ENCODE peak calls at places on chromosomes 3 and 15, in five cellular contexts. C, G, S, F and R are unnamed samples.

GRCh38 chr3:61589856-61590255 is 28.5 kb downstream of the PTPRG start:
- DNase-seq in C (no peak), G (no peak), S (no peak), F (no peak), R (no peak)

GRCh38 chr3:30646961-30647752 is 40.8 kb downstream of the TGFBR2 start:
- DNase-seq in C (no peak), G (no peak), S (no peak), F (no peak), R (no peak)

GRCh38 chr3:43953814-43954241 is 263.1 kb downstream of the ABHD5 start:
- DNase-seq in C (no peak), G (no peak), S (no peak), F (no peak), R (no peak)

GRCh38 chr3:188435266-188435665 is 281.3 kb downstream of the LPP start:
- DNase-seq in C (no peak), G (no peak), S (no peak), F (no peak), R (no peak)

GRCh38 chr15:90465140-90465929 is 64.4 kb upstream of the CRTC3 start:
- DNase-seq in C (no peak), G (no peak), S (no peak), F (no peak), R (no peak)

GRCh38 chr3:168782193-168782592 is 686.5 kb upstream of the GOLIM4 start:
- DNase-seq in C (no peak), G (no peak), S (no peak), F (no peak), R (no peak)

GRCh38 chr3:101803152-101803782 is 24.3 kb downstream of the NXPE3 start:
- DNase-seq in C (no peak), G (peak; percentile 60), S (peak; percentile 46), F (peak; percentile 49), R (peak; percentile 51)

GRCh38 chr3:184786271-184787010 is 25.5 kb upstream of the VPS8 start:
- DNase-seq in C (no peak), G (peak; percentile 64), S (peak; percentile 60), F (no peak), R (no peak)

GRCh38 chr15:75456710-75457109 is 5.2 kb upstream of the SIN3A start:
- DNase-seq in C (no peak), G (no peak), S (no peak), F (no peak), R (no peak)

GRCh38 chr15:89664441-89664840 is 9.2 kb upstream of the KIF7 start:
- DNase-seq in C (no peak), G (no peak), S (no peak), F (no peak), R (no peak)

GRCh38 chr3:50392101-50392715 is 32.9 kb upstream of the TMEM115 start:
- DNase-seq in C (no peak), G (peak; percentile 52), S (no peak), F (no peak), R (no peak)

GRCh38 chr15:44319385-44319784 is 30.9 kb downstream of the GOLM2 start:
- DNase-seq in C (no peak), G (no peak), S (no peak), F (no peak), R (no peak)

GRCh38 chr15:49101536-49101935 is 53.9 kb downstream of the COPS2 start:
- DNase-seq in C (no peak), G (no peak), S (no peak), F (no peak), R (no peak)

GRCh38 chr15:28075482-28076029 is 23.6 kb downstream of the OCA2 start:
- DNase-seq in C (no peak), G (no peak), S (no peak), F (no peak), R (no peak)

GRCh38 chr15:40941078-40941527 is 12.0 kb downstream of the DLL4 start:
- DNase-seq in C (no peak), G (no peak), S (no peak), F (no peak), R (no peak)

GRCh38 chr3:150960708-150961684 is 11.5 kb downstream of the CLRN1 start:
- DNase-seq in C (no peak), G (no peak), S (no peak), F (no peak), R (no peak)

GRCh38 chr3:100634493-100635272 is 25.3 kb downstream of the ADGRG7 start:
- DNase-seq in C (peak; percentile 23), G (no peak), S (peak; percentile 22), F (peak; percentile 41), R (no peak)
- TF ChIP-seq CTCF in C (no peak), G (no peak), S (no peak), F (no peak), R (no peak)

DNA sequence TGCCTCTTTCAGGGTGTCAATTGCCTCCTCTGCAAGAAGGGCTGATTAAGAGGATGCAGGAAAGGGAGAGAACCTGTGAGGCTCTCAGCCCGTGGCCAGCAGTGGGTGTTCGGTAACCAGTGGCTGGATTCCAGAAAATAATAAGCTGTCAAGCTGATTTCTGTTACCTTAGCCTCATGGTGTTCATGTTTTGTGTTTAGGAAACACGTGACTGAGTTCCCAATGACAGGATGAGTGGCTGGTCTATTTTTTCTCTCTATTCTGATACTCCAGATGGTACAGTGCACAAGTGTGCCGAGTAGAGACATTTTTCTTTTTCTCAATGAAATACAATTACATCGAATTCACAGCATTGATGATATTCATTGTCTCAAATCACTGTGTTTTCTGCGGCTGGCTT is 43.6 kb downstream of the EDEM1 start:
- DNase-seq in C (no peak), G (no peak), S (no peak), F (no peak), R (no peak)
- H3K4me1 ChIP-seq in C (no peaks in the 10 kb centered on the region), G (no peaks in the 10 kb centered on the region), S (no peaks in the 10 kb centered on the region), F (no peaks in the 10 kb centered on the region), R (no peaks in the 10 kb centered on the region)

GRCh38 chr3:52520141-52520667 is 13.5 kb downstream of the NT5DC2 start:
- DNase-seq in C (no peak), G (no peak), S (no peak), F (no peak), R (no peak)

GRCh38 chr3:52522651-52523251 is 10.9 kb downstream of the NT5DC2 start:
- DNase-seq in C (peak; percentile 51), G (no peak), S (no peak), F (no peak), R (no peak)

GRCh38 chr3:52521881-52522650 is 11.6 kb downstream of the NT5DC2 start:
- DNase-seq in C (peak; percentile 65), G (no peak), S (no peak), F (no peak), R (no peak)

GRCh38 chr3:52520716-52521487 is 12.8 kb downstream of the NT5DC2 start:
- DNase-seq in C (peak; percentile 67), G (no peak), S (no peak), F (no peak), R (no peak)

DNA sequence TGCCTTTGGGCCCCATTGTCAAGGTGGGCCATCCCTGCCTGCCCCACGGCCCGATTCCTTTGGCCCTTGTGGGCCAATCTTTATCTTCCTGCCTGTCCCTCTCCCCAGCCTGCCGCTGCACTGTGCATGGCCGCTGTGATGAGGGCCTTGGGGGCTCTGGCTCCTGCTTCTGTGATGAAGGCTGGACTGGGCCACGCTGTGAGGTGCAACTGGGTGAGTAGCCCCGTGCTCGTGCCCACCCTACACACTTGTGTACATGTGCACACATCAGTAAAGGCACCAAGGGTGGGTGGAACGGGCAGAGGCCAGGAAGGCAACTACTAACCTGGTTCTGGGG is 12.2 kb downstream of the NT5DC2 start:
- DNase-seq in C (no peak), G (no peak), S (no peak), F (no peak), R (no peak)
- H3K27ac ChIP-seq in C (no peak overlapping the region), G (no peak overlapping the region), S (no peak overlapping the region), F (no peak overlapping the region), R (no peak overlapping the region)

GRCh38 chr3:57647292-57647940 is 45.5 kb downstream of the DENND6A start:
- DNase-seq in C (peak; percentile 11), G (no peak), S (no peak), F (no peak), R (no peak)

GRCh38 chr3:57652203-57652602 is 40.7 kb downstream of the DENND6A start:
- DNase-seq in C (no peak), G (no peak), S (no peak), F (no peak), R (no peak)

DNA sequence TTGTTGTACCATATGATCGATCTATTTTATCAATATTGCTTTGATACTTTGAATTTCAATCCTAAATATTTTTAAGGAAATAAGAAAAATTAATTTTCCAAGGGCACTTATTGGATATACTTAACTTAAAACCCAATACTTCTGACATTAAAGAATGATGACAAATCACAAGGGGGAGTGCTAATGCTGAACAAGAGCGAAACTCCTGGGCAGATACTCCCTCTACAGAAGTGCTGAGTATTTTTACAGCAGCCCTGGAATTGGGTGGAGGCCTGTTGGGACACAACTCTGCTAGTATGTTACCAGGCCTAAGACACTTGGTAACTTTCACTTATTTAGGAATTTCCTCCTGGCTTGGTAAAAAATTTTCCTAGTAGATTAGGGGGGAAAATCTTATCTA is 46.2 kb downstream of the DENND6A start:
- DNase-seq in C (peak; percentile 11), G (no peak), S (peak; percentile 23), F (no peak), R (no peak)
- TF ChIP-seq CTCF in C (no peak), G (no peak), S (peak; percentile 25), F (no peak), R (no peak)

DNA sequence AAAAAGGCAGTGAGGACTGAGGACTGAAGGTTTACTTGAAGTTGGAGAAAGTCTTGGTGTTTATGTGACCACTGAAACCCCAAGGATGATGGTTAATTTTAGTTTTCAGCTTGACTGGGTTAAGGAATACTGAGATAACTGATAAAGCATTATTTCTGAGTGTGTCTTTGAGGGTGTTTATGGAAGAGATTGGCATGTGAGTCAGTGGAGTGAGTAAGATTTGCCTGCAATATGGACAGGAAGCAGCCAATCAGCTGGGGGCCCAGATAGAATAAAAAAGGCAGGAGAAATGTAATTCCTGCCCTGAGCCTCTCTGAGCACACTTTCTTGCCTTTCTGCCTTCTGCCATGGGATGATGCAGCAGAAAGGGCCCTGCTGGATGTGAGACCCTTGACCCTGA is 92.4 kb downstream of the KBTBD8 start:
- DNase-seq in C (no peak), G (no peak), S (no peak), F (no peak), R (no peak)
- H3K4me1 ChIP-seq in C (no peaks in the 10 kb centered on the region), G (no peaks in the 10 kb centered on the region), S (no peaks in the 10 kb centered on the region), F (no peaks in the 10 kb centered on the region), R (peaks cover 3% of the 10 kb centered on the region)